ENCODE peak calls at places on chromosomes 6 and 20, in nine cellular contexts. A is CD4-positive, alpha-beta T cell; T is psoas muscle; J is A549; U is astrocyte of the spinal cord; N is fibroblast of pulmonary artery; I is uterus; R is suprapubic skin; X is epithelial cell of proximal tubule. F is an unnamed sample.

GRCh38 chr6:3151705-3152104 is 5.6 kb downstream of the TUBB2A start:
- DNase-seq in R (no peak), I (no peak), N (no peak), T (no peak), J (no peak), U (no peak), X (no peak), A (no peak), F (no peak)

GRCh38 chr20:64156136-64156885 is 7.9 kb upstream of the MYT1 start:
- DNase-seq in U (no peak), R (no peak), N (no peak), J (no peak), T (no peak), A (no peak), X (no peak), I (no peak), F (no peak)

GRCh38 chr6:156182356-156182755 is 594.8 kb upstream of the ARID1B start:
- DNase-seq in A (no peak), X (no peak), U (no peak), J (no peak), N (no peak), R (no peak), T (no peak), I (no peak), F (no peak)

GRCh38 chr20:18754030-18754659 is 59.4 kb upstream of the SCP2D1 start:
- DNase-seq in J (no peak), R (no peak), A (no peak), X (no peak), N (no peak), U (peak), T (no peak), I (no peak), F (no peak)

GRCh38 chr20:49846206-49846807 is 33.7 kb downstream of the SLC9A8 start:
- DNase-seq in J (peak), R (no peak), X (no peak), T (no peak), N (peak), A (peak), U (peak), I (no peak), F (no peak)

GRCh38 chr6:137217801-137218472 is 1.2 kb downstream of the IFNGR1 start:
- DNase-seq in X (no peak), I (no peak), J (no peak), N (peak), A (no peak), T (no peak), R (no peak), U (peak), F (no peak)

GRCh38 chr20:59972037-59972801 is 14.0 kb downstream of the CDH26 start:
- DNase-seq in I (no peak), U (no peak), N (no peak), T (no peak), R (no peak), A (no peak), J (no peak), X (no peak), F (no peak)

GRCh38 chr20:48761023-48761785 is 66.6 kb downstream of the PREX1 start:
- DNase-seq in U (no peak), N (no peak), A (peak), T (no peak), X (no peak), R (no peak), I (no peak), J (no peak), F (no peak)

GRCh38 chr6:11552390-11552789 is 14.8 kb downstream of the TMEM170B start:
- DNase-seq in R (no peak), U (no peak), I (no peak), X (no peak), N (no peak), A (no peak), T (no peak), J (no peak), F (no peak)

GRCh38 chr6:11432713-11433450 is 104.7 kb upstream of the TMEM170B start:
- DNase-seq in R (no peak), I (no peak), T (no peak), J (no peak), X (no peak), A (no peak), U (peak), N (peak), F (no peak)

GRCh38 chr6:40894962-40895799 is 143.8 kb downstream of the UNC5CL start:
- DNase-seq in N (peak), T (peak), J (peak), X (no peak), A (no peak), R (no peak), U (peak), I (peak), F (no peak)

GRCh38 chr6:42292002-42292735 is 74.5 kb upstream of the MRPS10 start:
- DNase-seq in U (peak), N (peak), T (no peak), R (no peak), I (no peak), A (no peak), J (peak), X (peak), F (no peak)

GRCh38 chr6:121881974-121882667 is 446.7 kb downstream of the GJA1 start:
- DNase-seq in T (no peak), R (no peak), A (no peak), I (no peak), U (peak), J (no peak), N (peak), X (no peak), F (no peak)

GRCh38 chr6:168273483-168274045 is 46.0 kb downstream of the DACT2 start:
- DNase-seq in U (no peak), A (no peak), R (no peak), N (no peak), X (no peak), J (no peak), I (no peak), T (no peak), F (no peak)

GRCh38 chr6:156685823-156686428 is 91.3 kb upstream of the ARID1B start:
- DNase-seq in U (no peak), T (no peak), X (no peak), A (no peak), N (no peak), I (no peak), R (no peak), J (no peak), F (no peak)

GRCh38 chr20:32761831-32762753 is at the start of gene DNMT3B:
- DNase-seq in U (peak), J (peak), X (no peak), N (peak), I (peak), R (no peak), T (peak), A (peak), F (peak)

GRCh38 chr6:125095501-125096301 is 57.9 kb upstream of the TPD52L1 start:
- DNase-seq in A (no peak), X (peak), U (peak), R (no peak), N (peak), I (no peak), T (no peak), J (no peak), F (no peak)

GRCh38 chr20:43969069-43969468 is 54.4 kb downstream of the TOX2 start:
- DNase-seq in R (no peak), A (no peak), T (no peak), N (no peak), J (no peak), X (no peak), U (no peak), I (no peak), F (no peak)

GRCh38 chr6:16625319-16626240 is 135.7 kb downstream of the ATXN1 start:
- DNase-seq in N (no peak), T (no peak), A (no peak), I (no peak), R (no peak), X (no peak), U (no peak), J (peak), F (no peak)

GRCh38 chr6:117018771-117019170 is 141.7 kb downstream of the RFX6 start:
- DNase-seq in U (peak), N (no peak), I (no peak), T (no peak), J (no peak), X (no peak), A (no peak), R (no peak), F (no peak)

GRCh38 chr6:159110013-159110412 is 59.2 kb upstream of the FNDC1 start:
- DNase-seq in J (peak), T (no peak), X (no peak), U (peak), R (no peak), N (peak), I (no peak), A (no peak), F (no peak)

GRCh38 chr20:8721098-8721497 is 347.8 kb upstream of the PLCB4 start:
- DNase-seq in A (no peak), T (peak), J (peak), I (no peak), X (no peak), U (peak), N (peak), R (no peak), F (no peak)

GRCh38 chr6:133241901-133242760 is 974 bp downstream of the EYA4 start:
- DNase-seq in I (no peak), X (no peak), J (peak), R (no peak), T (peak), U (peak), N (peak), A (no peak), F (no peak)

GRCh38 chr20:1893721-1894470 is 1.3 kb upstream of the SIRPA start:
- DNase-seq in J (peak), U (no peak), I (peak), N (peak), R (no peak), T (no peak), X (no peak), A (no peak), F (no peak)
- TF ChIP-seq CTCF in J (no peak), U (no peak), I (no peak), N (no peak), R (no peak), T (no peak), X (no peak), A (no peak), F (no peak)

GRCh38 chr20:17345321-17345720 is 118.5 kb downstream of the PCSK2 start:
- DNase-seq in X (no peak), U (no peak), T (no peak), N (no peak), J (no peak), I (no peak), R (no peak), A (no peak), F (no peak)

GRCh38 chr20:17339000-17339399 is 112.2 kb downstream of the PCSK2 start:
- DNase-seq in T (no peak), A (no peak), I (no peak), X (no peak), R (no peak), J (no peak), U (no peak), N (no peak), F (no peak)

GRCh38 chr20:17344775-17345174 is 117.9 kb downstream of the PCSK2 start:
- DNase-seq in N (no peak), A (no peak), R (no peak), J (no peak), I (no peak), X (no peak), U (no peak), T (no peak), F (no peak)

GRCh38 chr20:17343631-17344447 is 117.0 kb downstream of the PCSK2 start:
- DNase-seq in N (no peak), I (no peak), T (no peak), J (no peak), A (no peak), U (no peak), R (no peak), X (no peak), F (no peak)

GRCh38 chr20:17343091-17343490 is 116.3 kb downstream of the PCSK2 start:
- DNase-seq in T (no peak), U (no peak), N (no peak), R (no peak), X (no peak), I (no peak), A (no peak), J (no peak), F (no peak)
- TF ChIP-seq CTCF in T (no peak), U (no peak), N (no peak), R (no peak), X (no peak), I (no peak), A (no peak), J (no peak), F (no peak)

GRCh38 chr6:44956426-44956825 is 371.7 kb upstream of the RUNX2 start:
- DNase-seq in A (no peak), U (peak), X (no peak), T (no peak), R (no peak), J (no peak), N (peak), I (no peak), F (no peak)
- TF ChIP-seq CTCF in A (no peak), U (no peak), X (no peak), T (no peak), R (no peak), J (no peak), N (no peak), I (no peak), F (no peak)

DNA sequence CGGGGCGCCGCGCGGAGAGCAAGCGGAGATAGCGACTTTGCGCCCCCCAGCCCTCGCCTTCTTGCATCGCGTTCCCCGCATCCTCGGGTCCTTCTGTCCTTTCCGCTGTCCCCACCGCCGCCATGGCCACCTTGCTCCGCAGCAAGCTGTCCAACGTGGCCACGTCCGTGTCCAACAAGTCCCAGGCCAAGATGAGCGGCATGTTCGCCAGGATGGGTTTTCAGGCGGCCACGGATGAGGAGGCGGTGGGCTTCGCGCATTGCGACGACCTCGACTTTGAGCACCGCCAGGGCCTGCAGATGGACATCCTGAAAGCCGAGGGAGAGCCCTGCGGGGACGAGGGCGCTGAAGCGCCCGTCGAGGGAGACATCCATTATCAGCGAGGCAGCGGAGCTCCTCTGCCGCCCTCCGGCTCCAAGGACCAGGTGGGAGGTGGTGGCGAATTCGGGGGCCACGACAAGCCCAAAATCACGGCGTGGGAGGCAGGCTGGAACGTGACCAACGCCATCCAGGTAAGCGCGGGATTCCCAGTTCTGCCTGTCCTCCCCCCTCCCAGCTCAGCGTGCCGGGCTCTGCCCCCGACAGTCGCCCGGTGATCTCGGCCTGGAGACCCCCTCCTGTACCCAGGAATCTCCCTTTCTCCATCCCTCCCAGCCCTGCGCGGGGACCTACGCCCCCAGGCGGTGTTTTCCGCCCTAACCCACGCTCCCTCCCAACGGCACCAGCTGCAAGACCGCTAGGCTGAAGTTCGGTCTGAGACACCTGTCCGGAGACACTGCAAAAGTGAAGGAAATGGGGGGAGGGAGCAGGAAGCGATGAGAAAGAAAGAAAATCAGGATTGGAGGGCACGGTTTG is 544 bp downstream of the SLC32A1 start:
- DNase-seq in J (no peak), N (no peak), X (no peak), U (no peak), R (no peak), T (no peak), I (no peak), A (no peak), F (no peak)
- TF ChIP-seq CTCF in J (no peak), N (no peak), X (peak), U (no peak), R (no peak), T (no peak), I (no peak), A (no peak), F (no peak)

GRCh38 chr6:19204445-19204844 is 632.7 kb upstream of the ID4 start:
- DNase-seq in T (no peak), A (no peak), N (peak), X (no peak), I (no peak), U (no peak), J (no peak), R (no peak), F (no peak)
- TF ChIP-seq CTCF in T (no peak), A (no peak), N (peak), X (peak), I (no peak), U (no peak), J (no peak), R (no peak), F (no peak)

GRCh38 chr6:48736486-48737206 is 625.6 kb upstream of the PTCHD4 start:
- DNase-seq in U (peak), R (no peak), N (peak), T (no peak), I (no peak), J (no peak), A (no peak), X (no peak), F (no peak)
- TF ChIP-seq CTCF in U (no peak), R (no peak), N (no peak), T (no peak), I (no peak), J (no peak), A (no peak), X (no peak), F (peak)

GRCh38 chr20:39888310-39888709 is 800.7 kb downstream of the MAFB start:
- DNase-seq in T (no peak), N (no peak), J (no peak), R (no peak), X (no peak), I (no peak), U (no peak), A (no peak), F (no peak)

GRCh38 chr20:39897058-39897457 is 792.0 kb downstream of the MAFB start:
- DNase-seq in X (no peak), U (peak), J (no peak), T (no peak), R (no peak), N (peak), I (no peak), A (no peak), F (no peak)

GRCh38 chr20:39890697-39891096 is 798.3 kb downstream of the MAFB start:
- DNase-seq in N (no peak), T (no peak), A (no peak), R (no peak), J (no peak), X (no peak), U (no peak), I (no peak), F (no peak)

GRCh38 chr20:39897781-39898466 is 791.1 kb downstream of the MAFB start:
- DNase-seq in I (no peak), R (no peak), U (no peak), T (no peak), X (no peak), J (no peak), A (no peak), N (no peak), F (no peak)

DNA sequence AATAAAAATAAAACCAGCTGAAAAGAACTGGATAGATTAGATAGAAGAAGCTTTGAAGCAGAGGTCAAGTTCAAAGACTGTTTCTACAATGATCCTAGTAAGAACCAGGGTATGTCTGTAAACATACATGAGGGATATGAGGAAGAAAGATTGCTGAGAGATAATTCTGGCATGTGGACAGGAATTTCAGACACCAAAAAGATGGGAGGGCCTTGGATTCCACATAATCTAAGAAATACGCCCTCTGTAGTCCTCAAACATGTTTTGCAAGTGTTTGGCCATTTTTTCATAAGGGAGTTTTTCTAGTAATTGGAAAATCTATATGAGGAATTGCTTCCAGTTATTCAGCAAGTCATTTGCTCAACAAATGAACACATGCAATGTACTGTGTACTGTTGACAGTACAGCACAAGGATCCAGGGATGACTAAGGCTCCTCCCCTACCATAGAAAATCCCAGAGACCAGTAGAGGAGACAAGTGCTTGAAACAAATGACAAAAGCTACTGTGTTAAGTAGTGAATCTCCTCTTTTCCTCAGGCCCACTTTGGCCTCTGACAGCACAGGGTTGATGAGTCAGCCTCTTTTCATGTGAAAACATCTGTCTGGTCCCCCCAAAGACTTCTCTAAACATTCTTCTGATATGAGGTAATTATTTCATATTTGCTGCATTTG is 795.9 kb downstream of the MAFB start:
- DNase-seq in A (no peak), T (no peak), R (no peak), X (no peak), I (no peak), J (no peak), U (peak), N (peak), F (no peak)
- TF ChIP-seq CTCF in A (no peak), T (no peak), R (no peak), X (no peak), I (no peak), J (no peak), U (peak), N (no peak), F (peak)